ENCODE peak calls at places on chromosomes 12 and 14, in seven cellular contexts. H is Caco-2, Z is Panc1, U is foreskin fibroblast, J is gastrocnemius medialis, V is NB4, X is lung. R is an unnamed sample.

GRCh38 chr14:104239866-104240301 is 101.5 kb downstream of the KIF26A start:
- DNase-seq in H (no peak), Z (no peak), U (no peak), J (no peak), X (no peak), V (no peak), R (no peak)

GRCh38 chr12:69866698-69867097 is 41.7 kb downstream of the MYRFL start:
- DNase-seq in V (no peak), U (no peak), J (no peak), X (no peak), Z (no peak), H (no peak), R (no peak)

GRCh38 chr12:101407054-101407437 is 526 bp downstream of the ARL1 start:
- DNase-seq in H (no peak), U (no peak), X (peak), Z (no peak), J (peak), V (no peak), R (no peak)

GRCh38 chr12:51906452-51907082 is 737 bp upstream of the ACVRL1 start:
- DNase-seq in U (no peak), H (peak), V (no peak), X (no peak), Z (no peak), J (no peak), R (no peak)

GRCh38 chr12:55974308-55974724 is 438 bp downstream of the RAB5B start:
- DNase-seq in U (peak), J (peak), Z (no peak), H (peak), X (peak), V (peak), R (peak)

GRCh38 chr12:7162691-7163114 is 26.8 kb upstream of the PEX5 start:
- DNase-seq in U (no peak), J (no peak), Z (no peak), V (no peak), X (peak), H (peak), R (peak)

GRCh38 chr14:104358528-104359300 is 220.3 kb downstream of the KIF26A start:
- DNase-seq in X (no peak), H (peak), U (no peak), Z (no peak), V (no peak), J (no peak), R (no peak)

GRCh38 chr12:78316150-78316549 is 485.5 kb downstream of the NAV3 start:
- DNase-seq in Z (no peak), J (no peak), H (no peak), X (no peak), V (no peak), U (no peak), R (no peak)

GRCh38 chr12:54294152-54294913 is 6.5 kb downstream of the NFE2 start:
- DNase-seq in H (peak), V (peak), J (no peak), U (no peak), X (peak), Z (no peak), R (peak)

GRCh38 chr14:61466249-61466904 is 145.0 kb downstream of the PRKCH start:
- DNase-seq in U (peak), H (no peak), V (no peak), J (no peak), X (peak), Z (no peak), R (peak)

GRCh38 chr12:80847575-80847974 is 90.2 kb downstream of the LIN7A start:
- DNase-seq in X (no peak), H (no peak), V (no peak), J (no peak), U (no peak), Z (no peak), R (no peak)

GRCh38 chr14:92475451-92476187 is 38.0 kb upstream of the RIN3 start:
- DNase-seq in J (peak), U (peak), V (peak), H (no peak), X (peak), Z (no peak), R (peak)

GRCh38 chr12:95838125-95838524 is 20.6 kb upstream of the SNRPF start:
- DNase-seq in V (no peak), Z (no peak), X (peak), U (peak), J (no peak), H (no peak), R (peak)

GRCh38 chr14:94548999-94549985 is 11.9 kb upstream of the SERPINA4 start:
- DNase-seq in J (no peak), H (peak), Z (peak), X (peak), U (peak), V (peak), R (peak)

GRCh38 chr12:52539024-52539820 is 13.7 kb downstream of the KRT71 start:
- DNase-seq in X (no peak), V (no peak), Z (no peak), J (no peak), U (peak), H (no peak), R (peak)

GRCh38 chr14:92546347-92547053 is 32.9 kb downstream of the RIN3 start:
- DNase-seq in X (no peak), V (peak), J (no peak), H (no peak), Z (no peak), U (peak), R (peak)

GRCh38 chr14:105162374-105162979 is 6.1 kb downstream of the JAG2 start:
- DNase-seq in J (no peak), Z (no peak), H (peak), V (no peak), U (no peak), X (peak), R (no peak)

GRCh38 chr14:51304428-51304827 is 64.4 kb downstream of the TMX1 start:
- DNase-seq in H (no peak), J (no peak), U (no peak), X (no peak), Z (no peak), V (no peak), R (peak)

GRCh38 chr14:87351007-87351406 is 642.0 kb downstream of the GALC start:
- DNase-seq in H (peak), U (no peak), J (no peak), V (no peak), X (no peak), Z (no peak), R (no peak)

GRCh38 chr14:86196476-86196875 is 666.5 kb downstream of the FLRT2 start:
- DNase-seq in U (no peak), X (no peak), Z (no peak), J (no peak), H (no peak), V (no peak), R (no peak)

GRCh38 chr12:51904951-51905471 is 2.3 kb upstream of the ACVRL1 start:
- DNase-seq in Z (no peak), V (peak), J (no peak), H (peak), X (no peak), U (peak), R (peak)

GRCh38 chr12:34405286-34406227 is 383.3 kb downstream of the ALG10 start:
- DNase-seq in H (peak), V (no peak), Z (no peak), X (peak), U (no peak), J (no peak), R (no peak)

GRCh38 chr14:32372154-32372553 is 43.1 kb downstream of the AKAP6 start:
- DNase-seq in U (peak), V (no peak), J (no peak), X (no peak), Z (no peak), H (no peak), R (peak)

GRCh38 chr14:23137221-23138172 is 18.4 kb upstream of the CEBPE start:
- DNase-seq in X (no peak), H (no peak), V (no peak), U (no peak), J (no peak), Z (no peak), R (no peak)

GRCh38 chr12:89391726-89392336 is 39.5 kb upstream of the DUSP6 start:
- DNase-seq in X (no peak), V (peak), Z (no peak), U (no peak), H (no peak), J (no peak), R (no peak)

GRCh38 chr12:89393551-89394121 is 41.3 kb upstream of the DUSP6 start:
- DNase-seq in J (no peak), V (peak), Z (no peak), H (no peak), U (no peak), X (no peak), R (peak)

GRCh38 chr12:89392401-89392800 is 40.1 kb upstream of the DUSP6 start:
- DNase-seq in X (no peak), V (peak), J (no peak), Z (no peak), U (no peak), H (no peak), R (no peak)

GRCh38 chr12:89390802-89391673 is 38.7 kb upstream of the DUSP6 start:
- DNase-seq in U (peak), X (no peak), J (no peak), H (peak), Z (peak), V (peak), R (peak)

DNA sequence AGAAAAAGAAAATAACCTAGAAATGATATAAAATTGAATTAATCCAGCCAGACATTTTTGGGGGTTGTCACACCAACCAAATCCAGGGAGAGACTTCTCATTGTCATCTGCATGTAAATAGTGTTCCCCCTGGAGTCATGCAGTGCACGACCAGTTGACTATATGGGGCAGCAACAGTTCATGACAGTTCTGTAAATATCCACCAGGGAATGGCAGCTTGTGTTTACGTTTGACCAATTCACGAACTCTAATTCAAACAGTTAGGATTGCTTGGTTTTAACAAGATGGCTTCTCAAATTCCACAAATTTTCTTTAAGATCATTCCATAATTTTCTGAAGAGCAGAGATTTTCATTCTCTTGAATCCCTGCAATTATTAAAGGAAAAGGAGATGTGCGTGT is 43.4 kb upstream of the DUSP6 start:
- DNase-seq in V (no peak), J (no peak), U (no peak), Z (no peak), H (no peak), X (no peak), R (no peak)
- TF ChIP-seq CTCF in V (no peak), J (no peak), U (no peak), Z (no peak), H (no peak), X (no peak), R (no peak)

DNA sequence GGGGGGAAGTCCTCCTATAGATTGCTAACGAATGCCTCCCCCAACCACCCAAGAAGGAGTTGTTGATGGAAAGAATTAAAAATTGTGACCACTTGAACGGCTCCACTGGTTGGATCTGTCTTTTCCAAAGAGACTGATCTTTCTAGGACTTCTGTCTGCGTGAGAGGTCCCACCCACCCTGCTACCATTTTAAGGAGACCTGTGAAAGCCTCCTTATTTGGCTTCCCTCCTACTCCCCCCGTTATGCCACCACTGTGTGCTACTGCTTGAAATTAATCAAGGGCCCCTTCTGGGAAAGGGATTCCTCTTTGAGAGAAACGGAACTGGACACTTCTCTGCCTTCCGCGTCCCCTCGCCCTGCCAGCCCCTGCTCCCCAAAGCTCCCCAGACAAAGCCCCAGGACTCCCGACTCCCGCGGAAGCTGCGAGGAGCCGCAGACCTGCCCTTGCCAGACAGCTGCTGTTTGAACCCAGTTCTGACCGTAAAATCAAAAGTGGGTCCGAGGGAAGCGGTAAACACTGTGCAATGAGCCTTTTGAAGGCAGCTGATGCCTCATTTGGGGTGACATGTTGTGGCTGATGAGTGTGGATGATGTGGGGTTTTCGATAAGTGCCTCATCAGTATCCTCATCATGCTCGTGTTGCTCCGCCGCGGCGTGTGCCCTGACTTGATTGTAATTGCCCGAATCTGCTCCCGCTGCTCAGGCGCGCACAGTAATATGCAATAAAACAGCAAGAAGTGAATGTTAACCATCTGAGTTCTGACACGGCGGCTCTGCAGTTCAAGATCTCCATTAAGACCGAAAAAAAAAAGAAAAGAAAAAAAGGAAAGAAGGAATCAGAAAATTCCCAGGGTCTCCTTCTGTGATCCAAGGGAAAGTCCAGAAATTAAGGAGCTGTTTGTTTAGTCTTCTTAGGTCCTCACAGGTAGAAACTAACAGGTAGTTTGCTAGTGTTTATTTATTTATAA is 48.2 kb downstream of the MBIP start:
- DNase-seq in J (no peak), U (peak), H (no peak), V (no peak), X (no peak), Z (no peak), R (peak)
- H3K4me3 ChIP-seq in J (peak), U (peak), H (no peak), V (no peak), X (peak), Z (peak), R (peak)

DNA sequence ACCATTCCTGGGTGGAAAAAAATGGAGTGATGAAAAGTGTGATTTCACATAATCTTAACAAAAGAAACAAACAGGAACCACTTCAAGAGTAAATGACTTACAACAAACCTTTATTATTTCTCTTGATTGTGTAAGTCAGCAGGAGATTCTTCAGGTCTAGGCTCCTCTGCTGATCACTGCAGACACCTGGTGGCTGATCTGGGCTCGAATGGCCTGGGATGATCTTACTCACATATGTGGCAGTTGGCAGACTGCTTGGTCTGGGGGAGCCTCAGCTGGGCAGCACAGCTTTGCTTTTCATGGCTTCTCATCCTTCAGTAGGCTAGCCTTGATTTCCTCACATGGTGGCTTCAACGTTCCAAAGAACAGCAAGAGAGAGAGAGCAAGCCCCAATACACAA is 215.4 kb upstream of the PRICKLE1 start:
- DNase-seq in V (peak), X (no peak), J (no peak), Z (no peak), U (no peak), H (no peak), R (no peak)
- TF ChIP-seq CTCF in V (no peak), X (no peak), J (no peak), Z (no peak), U (no peak), H (no peak), R (no peak)

GRCh38 chr12:123141615-123142517 is 9.0 kb downstream of the PITPNM2 start:
- DNase-seq in U (peak), J (no peak), V (peak), Z (peak), H (peak), X (peak), R (peak)
- H3K4me3 ChIP-seq in U (no peak), J (no peak), V (no peak), Z (peak), H (no peak), X (no peak), R (peak)

GRCh38 chr12:105262461-105263184 is 26.6 kb upstream of the APPL2 start:
- DNase-seq in Z (no peak), J (no peak), V (no peak), U (no peak), H (no peak), X (no peak), R (peak)
- TF ChIP-seq CTCF in Z (no peak), J (no peak), V (no peak), U (peak), H (no peak), X (no peak), R (peak)

DNA sequence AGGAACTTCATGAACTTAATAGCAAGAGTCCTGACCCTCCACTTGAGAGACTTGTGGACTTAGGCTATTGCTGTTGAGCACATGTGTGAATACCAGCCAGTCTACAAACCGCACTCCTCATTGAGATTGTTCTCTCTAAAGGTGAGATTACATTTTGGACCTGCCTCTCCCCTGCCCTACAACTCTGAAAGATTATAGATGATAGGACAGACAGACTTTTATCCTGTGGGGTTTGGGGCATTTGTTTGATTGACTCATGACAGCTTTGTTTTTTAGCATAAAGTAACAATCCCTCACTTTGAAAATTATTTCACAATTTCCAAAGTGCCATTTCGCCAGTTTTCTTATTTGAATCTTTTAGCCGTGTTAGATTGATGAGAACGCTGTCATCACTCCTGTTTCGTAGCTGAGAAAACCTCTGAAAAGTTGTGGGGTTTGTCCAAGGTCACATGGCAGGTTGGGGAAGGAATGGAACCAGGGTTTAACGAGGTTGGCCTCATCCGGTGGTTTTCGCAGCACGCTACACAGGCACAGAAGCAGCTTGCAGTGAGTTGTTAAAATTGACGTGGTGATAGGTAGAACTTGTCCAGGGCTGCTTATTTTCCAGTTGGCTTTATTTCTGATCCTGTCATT is 836 bp downstream of the EVL start:
- DNase-seq in U (no peak), H (no peak), Z (no peak), J (no peak), V (peak), X (no peak), R (peak)
- H3K4me3 ChIP-seq in U (no peak), H (no peak), Z (no peak), J (no peak), V (peak), X (no peak), R (no peak)

GRCh38 chr14:49306152-49306751 is 279.9 kb downstream of the RPS29 start:
- DNase-seq in J (no peak), X (no peak), V (peak), U (no peak), H (no peak), Z (no peak), R (peak)
- TF ChIP-seq CTCF in J (no peak), X (no peak), V (peak), U (peak), H (peak), Z (peak), R (peak)

DNA sequence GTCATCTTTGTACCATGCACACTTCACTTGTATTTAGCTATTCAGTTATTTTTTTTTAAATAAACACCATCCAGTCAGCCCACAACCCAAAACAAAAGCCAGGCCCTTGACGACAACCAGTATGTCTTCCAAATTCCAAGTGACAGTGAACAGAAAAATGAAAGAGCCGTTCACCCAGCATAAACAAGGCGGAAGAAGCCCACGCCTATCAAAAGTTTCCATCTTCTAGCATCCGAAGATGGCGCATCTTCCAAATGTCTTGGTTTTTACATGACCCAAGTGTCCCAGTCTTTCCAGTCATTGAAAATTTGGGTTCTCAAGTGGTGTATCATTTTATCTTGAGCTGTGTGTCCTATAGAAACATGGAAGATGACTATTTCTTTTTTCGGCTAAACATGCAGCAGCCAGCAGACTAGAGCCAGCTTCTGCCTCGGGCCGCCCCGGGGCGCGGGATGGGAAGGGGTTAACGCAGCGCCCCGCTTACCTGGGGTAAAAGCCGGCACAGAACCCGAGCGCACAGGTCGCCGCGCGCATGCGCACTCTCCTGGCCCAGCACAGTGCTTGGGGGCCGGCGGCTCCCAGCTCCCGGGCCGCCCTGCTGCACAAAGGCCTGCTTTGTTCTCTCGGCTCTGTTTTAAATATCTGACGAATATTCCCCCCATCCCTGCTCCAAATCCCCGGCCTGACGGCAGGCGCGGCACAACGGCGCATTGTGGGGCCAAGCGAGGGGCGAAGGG is 164.8 kb downstream of the ZFP36L1 start:
- DNase-seq in J (no peak), H (peak), X (no peak), V (no peak), Z (no peak), U (no peak), R (no peak)
- H3K4me3 ChIP-seq in J (no peak), H (peak), X (no peak), V (no peak), Z (no peak), U (no peak), R (no peak)

GRCh38 chr12:107875772-107876171 is 101.3 kb downstream of the ASCL4 start:
- DNase-seq in V (no peak), X (no peak), Z (no peak), H (no peak), J (no peak), U (no peak), R (no peak)
- TF ChIP-seq CTCF in V (no peak), X (no peak), Z (no peak), H (no peak), J (no peak), U (no peak), R (no peak)

GRCh38 chr12:127929172-127929571 is 337.8 kb upstream of the TMEM132C start:
- DNase-seq in V (no peak), J (no peak), U (no peak), X (no peak), Z (no peak), H (no peak), R (no peak)
- H3K4me3 ChIP-seq in V (no peak), J (no peak), U (no peak), X (no peak), Z (no peak), H (no peak), R (no peak)

R was measured in fibroblast of villous mesenchyme.